ENCODE peak calls at places on chromosome 5, in six cellular contexts. One of them, this sample, is unnamed.

GRCh38 chr5:5481206-5481605 is 58.7 kb downstream of the ICE1 start:
- DNase-seq in SK-N-DZ: no peak
- DNase-seq in SHP77: no peak
- DNase-seq in iPS-NIHi11: no peak
- DNase-seq in fibroblast of the conjunctiva: no peak
- DNase-seq in GM04504: no peak
- DNase-seq in this sample: no peak

GRCh38 chr5:3417376-3417943 is 178.2 kb upstream of the IRX1 start:
- DNase-seq in fibroblast of the conjunctiva: no peak
- DNase-seq in GM04504: no peak
- DNase-seq in SHP77: no peak
- DNase-seq in iPS-NIHi11: peak
- DNase-seq in SK-N-DZ: no peak
- DNase-seq in this sample: no peak

GRCh38 chr5:56543431-56544385 is 271.6 kb upstream of the MAP3K1 start:
- DNase-seq in SK-N-DZ: no peak
- DNase-seq in GM04504: no peak
- DNase-seq in SHP77: no peak
- DNase-seq in iPS-NIHi11: no peak
- DNase-seq in fibroblast of the conjunctiva: no peak
- DNase-seq in this sample: no peak

GRCh38 chr5:168342151-168342825 is 50.8 kb downstream of the WWC1 start:
- DNase-seq in fibroblast of the conjunctiva: no peak
- DNase-seq in SHP77: no peak
- DNase-seq in SK-N-DZ: no peak
- DNase-seq in GM04504: no peak
- DNase-seq in iPS-NIHi11: no peak
- DNase-seq in this sample: no peak

GRCh38 chr5:176748967-176749935 is 61.1 kb upstream of the UNC5A start:
- DNase-seq in SK-N-DZ: no peak
- DNase-seq in iPS-NIHi11: no peak
- DNase-seq in SHP77: no peak
- DNase-seq in fibroblast of the conjunctiva: no peak
- DNase-seq in GM04504: no peak
- DNase-seq in this sample: no peak

GRCh38 chr5:59648949-59649921 is 244.3 kb downstream of the PDE4D start:
- DNase-seq in SHP77: no peak
- DNase-seq in fibroblast of the conjunctiva: no peak
- DNase-seq in SK-N-DZ: no peak
- DNase-seq in iPS-NIHi11: peak
- DNase-seq in GM04504: no peak
- DNase-seq in this sample: no peak

GRCh38 chr5:93924628-93925027 is 183.2 kb upstream of the POU5F2 start:
- DNase-seq in GM04504: no peak
- DNase-seq in SHP77: no peak
- DNase-seq in fibroblast of the conjunctiva: no peak
- DNase-seq in SK-N-DZ: no peak
- DNase-seq in iPS-NIHi11: no peak
- DNase-seq in this sample: no peak

GRCh38 chr5:96852769-96853168 is 23.5 kb upstream of the ERAP2 start:
- DNase-seq in SHP77: no peak
- DNase-seq in GM04504: no peak
- DNase-seq in fibroblast of the conjunctiva: peak
- DNase-seq in iPS-NIHi11: no peak
- DNase-seq in SK-N-DZ: peak
- DNase-seq in this sample: no peak

GRCh38 chr5:172276214-172276613 is 7.3 kb downstream of the UBTD2 start:
- DNase-seq in GM04504: no peak
- DNase-seq in SK-N-DZ: no peak
- DNase-seq in fibroblast of the conjunctiva: peak
- DNase-seq in SHP77: no peak
- DNase-seq in iPS-NIHi11: no peak
- DNase-seq in this sample: peak

GRCh38 chr5:77437194-77437593 is 54.9 kb downstream of the WDR41 start:
- DNase-seq in SK-N-DZ: peak
- DNase-seq in SHP77: peak
- DNase-seq in fibroblast of the conjunctiva: no peak
- DNase-seq in GM04504: no peak
- DNase-seq in iPS-NIHi11: peak
- DNase-seq in this sample: peak

GRCh38 chr5:10729320-10730133 is 31.5 kb downstream of the DAP start:
- DNase-seq in SK-N-DZ: peak
- DNase-seq in GM04504: no peak
- DNase-seq in SHP77: no peak
- DNase-seq in fibroblast of the conjunctiva: no peak
- DNase-seq in iPS-NIHi11: no peak
- DNase-seq in this sample: no peak

GRCh38 chr5:152297866-152298265 is 107.2 kb downstream of the NMUR2 start:
- DNase-seq in GM04504: no peak
- DNase-seq in fibroblast of the conjunctiva: no peak
- DNase-seq in iPS-NIHi11: no peak
- DNase-seq in SHP77: no peak
- DNase-seq in SK-N-DZ: no peak
- DNase-seq in this sample: no peak

GRCh38 chr5:179795863-179796833 is 2.4 kb downstream of the LTC4S start:
- DNase-seq in GM04504: peak
- DNase-seq in SK-N-DZ: peak
- DNase-seq in SHP77: peak
- DNase-seq in fibroblast of the conjunctiva: peak
- DNase-seq in iPS-NIHi11: peak
- DNase-seq in this sample: peak

GRCh38 chr5:123033157-123033671 is 3.3 kb downstream of the PPIC start:
- DNase-seq in iPS-NIHi11: peak
- DNase-seq in SK-N-DZ: no peak
- DNase-seq in SHP77: no peak
- DNase-seq in fibroblast of the conjunctiva: no peak
- DNase-seq in GM04504: no peak
- DNase-seq in this sample: peak

GRCh38 chr5:1983401-1983800 is 100.7 kb upstream of the IRX4 start:
- DNase-seq in fibroblast of the conjunctiva: no peak
- DNase-seq in GM04504: no peak
- DNase-seq in SK-N-DZ: no peak
- DNase-seq in SHP77: no peak
- DNase-seq in iPS-NIHi11: no peak
- DNase-seq in this sample: no peak

GRCh38 chr5:78243091-78243490 is 51.4 kb downstream of the AP3B1 start:
- DNase-seq in SK-N-DZ: no peak
- DNase-seq in fibroblast of the conjunctiva: no peak
- DNase-seq in GM04504: no peak
- DNase-seq in iPS-NIHi11: no peak
- DNase-seq in SHP77: no peak
- DNase-seq in this sample: no peak

GRCh38 chr5:67644221-67644920 is 447.8 kb upstream of the CD180 start:
- DNase-seq in SK-N-DZ: no peak
- DNase-seq in GM04504: no peak
- DNase-seq in fibroblast of the conjunctiva: no peak
- DNase-seq in iPS-NIHi11: no peak
- DNase-seq in SHP77: no peak
- DNase-seq in this sample: no peak

GRCh38 chr5:153777681-153778080 is 261.0 kb downstream of the FAM114A2 start:
- DNase-seq in GM04504: no peak
- DNase-seq in SK-N-DZ: peak
- DNase-seq in iPS-NIHi11: peak
- DNase-seq in SHP77: no peak
- DNase-seq in fibroblast of the conjunctiva: no peak
- DNase-seq in this sample: no peak

GRCh38 chr5:80957031-80957761 is 3.0 kb upstream of the RASGRF2 start:
- DNase-seq in GM04504: no peak
- DNase-seq in fibroblast of the conjunctiva: no peak
- DNase-seq in SK-N-DZ: no peak
- DNase-seq in SHP77: peak
- DNase-seq in iPS-NIHi11: peak
- DNase-seq in this sample: peak

GRCh38 chr5:167730121-167730520 is 561.3 kb upstream of the WWC1 start:
- DNase-seq in iPS-NIHi11: no peak
- DNase-seq in SHP77: no peak
- DNase-seq in SK-N-DZ: no peak
- DNase-seq in fibroblast of the conjunctiva: peak
- DNase-seq in GM04504: peak
- DNase-seq in this sample: no peak

GRCh38 chr5:102341918-102342317 is 45.8 kb upstream of the SLCO4C1 start:
- DNase-seq in SK-N-DZ: no peak
- DNase-seq in GM04504: no peak
- DNase-seq in iPS-NIHi11: no peak
- DNase-seq in SHP77: peak
- DNase-seq in fibroblast of the conjunctiva: no peak
- DNase-seq in this sample: peak

GRCh38 chr5:11599499-11599898 is 304.7 kb downstream of the CTNND2 start:
- DNase-seq in iPS-NIHi11: no peak
- DNase-seq in SK-N-DZ: no peak
- DNase-seq in GM04504: no peak
- DNase-seq in fibroblast of the conjunctiva: no peak
- DNase-seq in SHP77: no peak
- DNase-seq in this sample: no peak

GRCh38 chr5:156181656-156182055 is 145.3 kb upstream of the SGCD start:
- DNase-seq in SK-N-DZ: no peak
- DNase-seq in iPS-NIHi11: no peak
- DNase-seq in fibroblast of the conjunctiva: no peak
- DNase-seq in GM04504: no peak
- DNase-seq in SHP77: no peak
- DNase-seq in this sample: no peak

GRCh38 chr5:143051244-143052058 is 281.3 kb downstream of the ARHGAP26 start:
- DNase-seq in iPS-NIHi11: peak
- DNase-seq in GM04504: peak
- DNase-seq in SHP77: peak
- DNase-seq in SK-N-DZ: peak
- DNase-seq in fibroblast of the conjunctiva: peak
- DNase-seq in this sample: peak

GRCh38 chr5:980001-980588 is 28.5 kb upstream of the NKD2 start:
- DNase-seq in iPS-NIHi11: peak
- DNase-seq in SK-N-DZ: no peak
- DNase-seq in SHP77: no peak
- DNase-seq in GM04504: no peak
- DNase-seq in fibroblast of the conjunctiva: no peak
- DNase-seq in this sample: no peak

GRCh38 chr5:29794146-29794787 is 1399.2 kb upstream of the CDH6 start:
- DNase-seq in fibroblast of the conjunctiva: no peak
- DNase-seq in SK-N-DZ: peak
- DNase-seq in GM04504: no peak
- DNase-seq in iPS-NIHi11: no peak
- DNase-seq in SHP77: no peak
- DNase-seq in this sample: no peak

GRCh38 chr5:15366676-15367391 is 133.1 kb upstream of the FBXL7 start:
- DNase-seq in GM04504: no peak
- DNase-seq in iPS-NIHi11: no peak
- DNase-seq in SHP77: no peak
- DNase-seq in fibroblast of the conjunctiva: no peak
- DNase-seq in SK-N-DZ: no peak
- DNase-seq in this sample: no peak

GRCh38 chr5:135445306-135445940 is 1.7 kb downstream of the DCANP1 start:
- DNase-seq in SK-N-DZ: no peak
- DNase-seq in SHP77: no peak
- DNase-seq in GM04504: no peak
- DNase-seq in iPS-NIHi11: no peak
- DNase-seq in fibroblast of the conjunctiva: no peak
- DNase-seq in this sample: no peak

GRCh38 chr5:43572357-43572756 is 15.5 kb upstream of the PAIP1 start:
- DNase-seq in fibroblast of the conjunctiva: no peak
- DNase-seq in SK-N-DZ: no peak
- DNase-seq in SHP77: no peak
- DNase-seq in GM04504: no peak
- DNase-seq in iPS-NIHi11: no peak
- DNase-seq in this sample: no peak

GRCh38 chr5:14505310-14506140 is 76.1 kb upstream of the OTULINL start:
- DNase-seq in SHP77: no peak
- DNase-seq in fibroblast of the conjunctiva: no peak
- DNase-seq in GM04504: no peak
- DNase-seq in iPS-NIHi11: peak
- DNase-seq in SK-N-DZ: no peak
- DNase-seq in this sample: no peak

GRCh38 chr5:173858675-173859121 is 29.5 kb upstream of the CPEB4 start:
- DNase-seq in GM04504: no peak
- DNase-seq in iPS-NIHi11: no peak
- DNase-seq in SK-N-DZ: no peak
- DNase-seq in SHP77: no peak
- DNase-seq in fibroblast of the conjunctiva: no peak
- DNase-seq in this sample: no peak

GRCh38 chr5:18507114-18507513 is 872.9 kb downstream of the TAF11L14 start:
- DNase-seq in SHP77: no peak
- DNase-seq in GM04504: no peak
- DNase-seq in iPS-NIHi11: no peak
- DNase-seq in SK-N-DZ: no peak
- DNase-seq in fibroblast of the conjunctiva: no peak
- DNase-seq in this sample: no peak

GRCh38 chr5:96275051-96275450 is 158.0 kb downstream of the PCSK1 start:
- DNase-seq in GM04504: no peak
- DNase-seq in fibroblast of the conjunctiva: no peak
- DNase-seq in SHP77: no peak
- DNase-seq in iPS-NIHi11: no peak
- DNase-seq in SK-N-DZ: no peak
- DNase-seq in this sample: no peak